ENCODE peak calls at places on chromosomes 5 and 9, in eight cellular contexts. One of them, this sample, is unnamed.

GRCh38 chr5:178527458-178528307 is 62.5 kb downstream of the COL23A1 start:
- DNase-seq in GM19239: no peak
- DNase-seq in NCI-H1436: no peak
- DNase-seq in ascending aorta: no peak
- DNase-seq in NCI-H2081: no peak
- DNase-seq in islet precursor cell: no peak
- DNase-seq in CD4-positive, alpha-beta memory T cell: no peak
- DNase-seq in AG08395: no peak
- DNase-seq in this sample: no peak

GRCh38 chr9:98009926-98010325 is 26.8 kb downstream of the ANP32B start:
- DNase-seq in GM19239: no peak
- DNase-seq in NCI-H1436: no peak
- DNase-seq in ascending aorta: peak
- DNase-seq in NCI-H2081: no peak
- DNase-seq in islet precursor cell: no peak
- DNase-seq in CD4-positive, alpha-beta memory T cell: no peak
- DNase-seq in AG08395: no peak
- DNase-seq in this sample: no peak

GRCh38 chr9:133701981-133702797 is 36.0 kb downstream of the SARDH start:
- DNase-seq in GM19239: no peak
- DNase-seq in NCI-H1436: no peak
- DNase-seq in ascending aorta: no peak
- DNase-seq in NCI-H2081: no peak
- DNase-seq in islet precursor cell: no peak
- DNase-seq in CD4-positive, alpha-beta memory T cell: peak
- DNase-seq in AG08395: no peak
- DNase-seq in this sample: no peak

GRCh38 chr5:146993876-146994530 is 115.4 kb upstream of the PPP2R2B start:
- DNase-seq in GM19239: no peak
- DNase-seq in NCI-H1436: no peak
- DNase-seq in ascending aorta: no peak
- DNase-seq in NCI-H2081: no peak
- DNase-seq in islet precursor cell: no peak
- DNase-seq in CD4-positive, alpha-beta memory T cell: no peak
- DNase-seq in AG08395: no peak
- DNase-seq in this sample: no peak

GRCh38 chr9:35749515-35750255 is 598 bp downstream of the RGP1 start:
- DNase-seq in GM19239: no peak
- DNase-seq in NCI-H1436: no peak
- DNase-seq in ascending aorta: peak
- DNase-seq in NCI-H2081: peak
- DNase-seq in islet precursor cell: peak
- DNase-seq in CD4-positive, alpha-beta memory T cell: peak
- DNase-seq in AG08395: no peak
- DNase-seq in this sample: no peak

GRCh38 chr5:65047948-65048690 is 279.4 kb downstream of the CWC27 start:
- DNase-seq in GM19239: no peak
- DNase-seq in NCI-H1436: no peak
- DNase-seq in ascending aorta: no peak
- DNase-seq in NCI-H2081: no peak
- DNase-seq in islet precursor cell: no peak
- DNase-seq in CD4-positive, alpha-beta memory T cell: no peak
- DNase-seq in AG08395: no peak
- DNase-seq in this sample: no peak

GRCh38 chr9:133463864-133464615 is 4.3 kb downstream of the CACFD1 start:
- DNase-seq in GM19239: no peak
- DNase-seq in NCI-H1436: no peak
- DNase-seq in ascending aorta: no peak
- DNase-seq in NCI-H2081: no peak
- DNase-seq in islet precursor cell: no peak
- DNase-seq in CD4-positive, alpha-beta memory T cell: no peak
- DNase-seq in AG08395: no peak
- DNase-seq in this sample: no peak

GRCh38 chr9:132054024-132054423 is 25.6 kb downstream of the MED27 start:
- DNase-seq in GM19239: no peak
- DNase-seq in NCI-H1436: no peak
- DNase-seq in ascending aorta: no peak
- DNase-seq in NCI-H2081: no peak
- DNase-seq in islet precursor cell: no peak
- DNase-seq in CD4-positive, alpha-beta memory T cell: no peak
- DNase-seq in AG08395: no peak
- DNase-seq in this sample: peak

GRCh38 chr5:174364676-174365075 is 319.2 kb downstream of the NSG2 start:
- DNase-seq in GM19239: no peak
- DNase-seq in NCI-H1436: no peak
- DNase-seq in ascending aorta: no peak
- DNase-seq in NCI-H2081: no peak
- DNase-seq in islet precursor cell: no peak
- DNase-seq in CD4-positive, alpha-beta memory T cell: no peak
- DNase-seq in AG08395: no peak
- DNase-seq in this sample: no peak

GRCh38 chr5:175609504-175609903 is 48.4 kb upstream of the HRH2 start:
- DNase-seq in GM19239: no peak
- DNase-seq in NCI-H1436: no peak
- DNase-seq in ascending aorta: no peak
- DNase-seq in NCI-H2081: no peak
- DNase-seq in islet precursor cell: no peak
- DNase-seq in CD4-positive, alpha-beta memory T cell: peak
- DNase-seq in AG08395: no peak
- DNase-seq in this sample: no peak

GRCh38 chr9:83959061-83959460 is 21.0 kb downstream of the HNRNPK start:
- DNase-seq in GM19239: no peak
- DNase-seq in NCI-H1436: no peak
- DNase-seq in ascending aorta: no peak
- DNase-seq in NCI-H2081: no peak
- DNase-seq in islet precursor cell: peak
- DNase-seq in CD4-positive, alpha-beta memory T cell: no peak
- DNase-seq in AG08395: peak
- DNase-seq in this sample: no peak

GRCh38 chr5:74056789-74057164 is 430.8 kb downstream of the ARHGEF28 start:
- DNase-seq in GM19239: no peak
- DNase-seq in NCI-H1436: no peak
- DNase-seq in ascending aorta: no peak
- DNase-seq in NCI-H2081: no peak
- DNase-seq in islet precursor cell: no peak
- DNase-seq in CD4-positive, alpha-beta memory T cell: no peak
- DNase-seq in AG08395: peak
- DNase-seq in this sample: no peak

GRCh38 chr5:13910227-13910626 is 34.3 kb downstream of the DNAH5 start:
- DNase-seq in GM19239: no peak
- DNase-seq in NCI-H1436: no peak
- DNase-seq in ascending aorta: no peak
- DNase-seq in NCI-H2081: no peak
- DNase-seq in islet precursor cell: no peak
- DNase-seq in CD4-positive, alpha-beta memory T cell: no peak
- DNase-seq in AG08395: no peak
- DNase-seq in this sample: no peak

GRCh38 chr9:119029876-119030275 is 339.4 kb downstream of the BRINP1 start:
- DNase-seq in GM19239: no peak
- DNase-seq in NCI-H1436: no peak
- DNase-seq in ascending aorta: no peak
- DNase-seq in NCI-H2081: no peak
- DNase-seq in islet precursor cell: no peak
- DNase-seq in CD4-positive, alpha-beta memory T cell: no peak
- DNase-seq in AG08395: no peak
- DNase-seq in this sample: no peak

GRCh38 chr9:112841261-112841660 is 49.4 kb downstream of the SLC46A2 start:
- DNase-seq in GM19239: no peak
- DNase-seq in NCI-H1436: no peak
- DNase-seq in ascending aorta: no peak
- DNase-seq in NCI-H2081: no peak
- DNase-seq in islet precursor cell: no peak
- DNase-seq in CD4-positive, alpha-beta memory T cell: no peak
- DNase-seq in AG08395: no peak
- DNase-seq in this sample: no peak

GRCh38 chr5:149633671-149634350 is 52.5 kb downstream of the ARHGEF37 start:
- DNase-seq in GM19239: no peak
- DNase-seq in NCI-H1436: no peak
- DNase-seq in ascending aorta: no peak
- DNase-seq in NCI-H2081: no peak
- DNase-seq in islet precursor cell: no peak
- DNase-seq in CD4-positive, alpha-beta memory T cell: no peak
- DNase-seq in AG08395: no peak
- DNase-seq in this sample: no peak

GRCh38 chr9:33354651-33355211 is 47.6 kb downstream of the AQP7 start:
- DNase-seq in GM19239: no peak
- DNase-seq in NCI-H1436: no peak
- DNase-seq in ascending aorta: no peak
- DNase-seq in NCI-H2081: peak
- DNase-seq in islet precursor cell: no peak
- DNase-seq in CD4-positive, alpha-beta memory T cell: no peak
- DNase-seq in AG08395: no peak
- DNase-seq in this sample: no peak

GRCh38 chr5:146043722-146044121 is 61.7 kb downstream of the PLAC8L1 start:
- DNase-seq in GM19239: no peak
- DNase-seq in NCI-H1436: no peak
- DNase-seq in ascending aorta: no peak
- DNase-seq in NCI-H2081: no peak
- DNase-seq in islet precursor cell: no peak
- DNase-seq in CD4-positive, alpha-beta memory T cell: no peak
- DNase-seq in AG08395: no peak
- DNase-seq in this sample: no peak

GRCh38 chr5:140253985-140254384 is 48.9 kb downstream of the PFDN1 start:
- DNase-seq in GM19239: no peak
- DNase-seq in NCI-H1436: no peak
- DNase-seq in ascending aorta: no peak
- DNase-seq in NCI-H2081: no peak
- DNase-seq in islet precursor cell: no peak
- DNase-seq in CD4-positive, alpha-beta memory T cell: no peak
- DNase-seq in AG08395: no peak
- DNase-seq in this sample: no peak

GRCh38 chr5:171776747-171777419 is 8.7 kb upstream of the SMIM23 start:
- DNase-seq in GM19239: no peak
- DNase-seq in NCI-H1436: no peak
- DNase-seq in ascending aorta: no peak
- DNase-seq in NCI-H2081: no peak
- DNase-seq in islet precursor cell: no peak
- DNase-seq in CD4-positive, alpha-beta memory T cell: no peak
- DNase-seq in AG08395: no peak
- DNase-seq in this sample: no peak

GRCh38 chr5:175814676-175815075 is 56.7 kb upstream of the CPLX2 start:
- DNase-seq in GM19239: no peak
- DNase-seq in NCI-H1436: no peak
- DNase-seq in ascending aorta: no peak
- DNase-seq in NCI-H2081: no peak
- DNase-seq in islet precursor cell: peak
- DNase-seq in CD4-positive, alpha-beta memory T cell: no peak
- DNase-seq in AG08395: peak
- DNase-seq in this sample: no peak

GRCh38 chr9:131270171-131271015 is 5.9 kb downstream of the FAM78A start:
- DNase-seq in GM19239: no peak
- DNase-seq in NCI-H1436: no peak
- DNase-seq in ascending aorta: peak
- DNase-seq in NCI-H2081: no peak
- DNase-seq in islet precursor cell: peak
- DNase-seq in CD4-positive, alpha-beta memory T cell: peak
- DNase-seq in AG08395: no peak
- DNase-seq in this sample: no peak

GRCh38 chr5:65883461-65883860 is 42.9 kb upstream of the ERBIN start:
- DNase-seq in GM19239: no peak
- DNase-seq in NCI-H1436: no peak
- DNase-seq in ascending aorta: no peak
- DNase-seq in NCI-H2081: no peak
- DNase-seq in islet precursor cell: no peak
- DNase-seq in CD4-positive, alpha-beta memory T cell: no peak
- DNase-seq in AG08395: no peak
- DNase-seq in this sample: no peak

GRCh38 chr9:70566743-70567142 is 152.3 kb upstream of the KLF9 start:
- DNase-seq in GM19239: no peak
- DNase-seq in NCI-H1436: no peak
- DNase-seq in ascending aorta: no peak
- DNase-seq in NCI-H2081: no peak
- DNase-seq in islet precursor cell: no peak
- DNase-seq in CD4-positive, alpha-beta memory T cell: no peak
- DNase-seq in AG08395: no peak
- DNase-seq in this sample: no peak

GRCh38 chr5:104626122-104626521 is 1063.5 kb upstream of the NUDT12 start:
- DNase-seq in GM19239: no peak
- DNase-seq in NCI-H1436: no peak
- DNase-seq in ascending aorta: no peak
- DNase-seq in NCI-H2081: no peak
- DNase-seq in islet precursor cell: no peak
- DNase-seq in CD4-positive, alpha-beta memory T cell: no peak
- DNase-seq in AG08395: no peak
- DNase-seq in this sample: no peak

GRCh38 chr9:111163738-111164399 is 125.6 kb upstream of the LPAR1 start:
- DNase-seq in GM19239: no peak
- DNase-seq in NCI-H1436: no peak
- DNase-seq in ascending aorta: no peak
- DNase-seq in NCI-H2081: no peak
- DNase-seq in islet precursor cell: no peak
- DNase-seq in CD4-positive, alpha-beta memory T cell: no peak
- DNase-seq in AG08395: peak
- DNase-seq in this sample: no peak

GRCh38 chr5:31741496-31741895 is 102.6 kb downstream of the PDZD2 start:
- DNase-seq in GM19239: no peak
- DNase-seq in NCI-H1436: no peak
- DNase-seq in ascending aorta: peak
- DNase-seq in NCI-H2081: no peak
- DNase-seq in islet precursor cell: no peak
- DNase-seq in CD4-positive, alpha-beta memory T cell: no peak
- DNase-seq in AG08395: no peak
- DNase-seq in this sample: no peak

GRCh38 chr9:100058699-100059579 is 39.9 kb downstream of the ERP44 start:
- DNase-seq in GM19239: no peak
- DNase-seq in NCI-H1436: no peak
- DNase-seq in ascending aorta: no peak
- DNase-seq in NCI-H2081: no peak
- DNase-seq in islet precursor cell: no peak
- DNase-seq in CD4-positive, alpha-beta memory T cell: no peak
- DNase-seq in AG08395: no peak
- DNase-seq in this sample: no peak

GRCh38 chr5:123805300-123805699 is 293.3 kb downstream of the CSNK1G3 start:
- DNase-seq in GM19239: no peak
- DNase-seq in NCI-H1436: no peak
- DNase-seq in ascending aorta: no peak
- DNase-seq in NCI-H2081: no peak
- DNase-seq in islet precursor cell: no peak
- DNase-seq in CD4-positive, alpha-beta memory T cell: no peak
- DNase-seq in AG08395: no peak
- DNase-seq in this sample: no peak

GRCh38 chr9:35051069-35051967 is 21.1 kb downstream of the VCP start:
- DNase-seq in GM19239: peak
- DNase-seq in NCI-H1436: peak
- DNase-seq in ascending aorta: no peak
- DNase-seq in NCI-H2081: peak
- DNase-seq in islet precursor cell: no peak
- DNase-seq in CD4-positive, alpha-beta memory T cell: peak
- DNase-seq in AG08395: peak
- DNase-seq in this sample: peak

GRCh38 chr5:39441838-39442237 is 17.1 kb upstream of the DAB2 start:
- DNase-seq in GM19239: no peak
- DNase-seq in NCI-H1436: no peak
- DNase-seq in ascending aorta: no peak
- DNase-seq in NCI-H2081: no peak
- DNase-seq in islet precursor cell: no peak
- DNase-seq in CD4-positive, alpha-beta memory T cell: no peak
- DNase-seq in AG08395: no peak
- DNase-seq in this sample: no peak

GRCh38 chr9:125544988-125545651 is 161.9 kb downstream of the MAPKAP1 start:
- DNase-seq in GM19239: no peak
- DNase-seq in NCI-H1436: no peak
- DNase-seq in ascending aorta: peak
- DNase-seq in NCI-H2081: peak
- DNase-seq in islet precursor cell: no peak
- DNase-seq in CD4-positive, alpha-beta memory T cell: no peak
- DNase-seq in AG08395: peak
- DNase-seq in this sample: no peak

GRCh38 chr9:36868591-36869282 is 165.3 kb downstream of the PAX5 start:
- DNase-seq in GM19239: no peak
- DNase-seq in NCI-H1436: no peak
- DNase-seq in ascending aorta: no peak
- DNase-seq in NCI-H2081: no peak
- DNase-seq in islet precursor cell: no peak
- DNase-seq in CD4-positive, alpha-beta memory T cell: no peak
- DNase-seq in AG08395: no peak
- DNase-seq in this sample: no peak

GRCh38 chr9:101848485-101848919 is 110.1 kb upstream of the GRIN3A start:
- DNase-seq in GM19239: no peak
- DNase-seq in NCI-H1436: no peak
- DNase-seq in ascending aorta: no peak
- DNase-seq in NCI-H2081: no peak
- DNase-seq in islet precursor cell: peak
- DNase-seq in CD4-positive, alpha-beta memory T cell: no peak
- DNase-seq in AG08395: no peak
- DNase-seq in this sample: no peak